ENCODE peak calls at places on chromosomes 7 and 10, in six cellular contexts. M is neuronal stem cell, O is mesenchymal stem cell, Y is mesendoderm, B is H9, L is H1. K is an unnamed sample.

GRCh38 chr7:102891693-102892261 is 21.0 kb upstream of the LRRC17 start:
- DNase-seq in M (no peak), O (peak; percentile 79), Y (no peak), B (no peak), L (no peak), K (peak; percentile 89)

GRCh38 chr7:10239643-10240345 is 733.9 kb upstream of the PHF14 start:
- DNase-seq in M (no peak), O (peak; percentile 12), Y (no peak), B (no peak), L (no peak), K (no peak)

GRCh38 chr10:132785433-132786278 is at the start of gene NKX6-2:
- DNase-seq in M (peak; percentile 21), O (peak; percentile 13), Y (no peak), B (no peak), L (no peak), K (no peak)

GRCh38 chr7:113810108-113810748 is 108.6 kb downstream of the PPP1R3A start:
- DNase-seq in M (no peak), O (no peak), Y (no peak), B (no peak), L (no peak), K (no peak)

GRCh38 chr7:111090834-111091233 is at the start of gene LRRN3:
- DNase-seq in M (no peak), O (peak; percentile 9), Y (no peak), B (peak; percentile 24), L (no peak), K (peak; percentile 61)

GRCh38 chr10:61898435-61898778 is 3.1 kb upstream of the ARID5B start:
- DNase-seq in M (no peak), O (no peak), Y (no peak), B (no peak), L (no peak), K (no peak)

GRCh38 chr10:34522542-34522941 is 292.6 kb downstream of the PARD3 start:
- DNase-seq in M (no peak), O (peak; percentile 30), Y (peak; percentile 50), B (no peak), L (no peak), K (peak; percentile 35)

GRCh38 chr7:132576723-132577089 is 436 bp upstream of the PLXNA4 start:
- DNase-seq in M (no peak), O (no peak), Y (no peak), B (no peak), L (no peak), K (no peak)

GRCh38 chr7:87038993-87039716 is 20.3 kb downstream of the ELAPOR2 start:
- DNase-seq in M (no peak), O (peak; percentile 33), Y (no peak), B (no peak), L (no peak), K (no peak)

GRCh38 chr7:157471259-157472125 is 134.7 kb downstream of the DNAJB6 start:
- DNase-seq in M (no peak), O (no peak), Y (no peak), B (peak; percentile 19), L (no peak), K (no peak)

GRCh38 chr7:12623885-12624498 is 53.5 kb downstream of the SCIN start:
- DNase-seq in M (no peak), O (peak; percentile 37), Y (peak; percentile 21), B (no peak), L (no peak), K (peak; percentile 31)

GRCh38 chr7:134789967-134790685 is 10.7 kb downstream of the CALD1 start:
- DNase-seq in M (no peak), O (peak; percentile 96), Y (peak; percentile 54), B (no peak), L (no peak), K (peak; percentile 76)

GRCh38 chr7:12785473-12785872 is 98.0 kb downstream of the ARL4A start:
- DNase-seq in M (no peak), O (no peak), Y (no peak), B (no peak), L (no peak), K (no peak)

GRCh38 chr7:105654095-105654686 is 72.9 kb upstream of the EFCAB10 start:
- DNase-seq in M (no peak), O (no peak), Y (peak; percentile 55), B (no peak), L (no peak), K (no peak)

GRCh38 chr7:44846816-44847508 is 925 bp downstream of the H2AZ2 start:
- DNase-seq in M (no peak), O (no peak), Y (no peak), B (no peak), L (no peak), K (no peak)

GRCh38 chr7:44845476-44845875 is 2.4 kb downstream of the H2AZ2 start:
- DNase-seq in M (no peak), O (no peak), Y (no peak), B (no peak), L (no peak), K (no peak)

GRCh38 chr7:44849277-44850210 is 1.7 kb upstream of the H2AZ2 start:
- DNase-seq in M (no peak), O (no peak), Y (no peak), B (no peak), L (no peak), K (peak; percentile 66)

GRCh38 chr7:44847920-44848634 is at the start of gene H2AZ2:
- DNase-seq in M (peak; percentile 100), O (peak; percentile 100), Y (peak; percentile 100), B (peak; percentile 100), L (peak; percentile 99), K (peak; percentile 100)

DNA sequence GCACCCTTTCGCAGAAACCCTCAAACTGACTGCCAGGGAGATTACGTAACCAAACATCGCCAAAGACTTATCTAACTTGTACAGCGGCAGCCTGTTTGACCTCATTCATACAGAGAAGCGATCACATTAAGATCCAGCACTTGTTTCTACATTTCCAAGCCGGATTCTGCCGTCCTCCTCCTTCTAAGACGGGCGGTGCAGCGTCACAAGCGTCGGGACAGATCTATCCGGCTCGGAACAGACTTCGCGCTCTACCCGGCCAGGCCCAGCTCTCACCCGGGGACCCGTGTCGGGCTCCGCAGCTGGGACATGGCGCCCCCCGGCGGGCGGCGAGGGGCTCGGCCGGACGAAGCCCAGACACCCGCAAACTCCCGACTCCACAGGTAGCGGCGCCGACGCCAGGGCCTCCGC is 373 bp downstream of the H2AZ2 start:
- DNase-seq in M (no peak), O (peak; percentile 91), Y (peak; percentile 92), B (no peak), L (peak; percentile 33), K (peak; percentile 82)
- H3K4me1 ChIP-seq in M (peaks cover 2% of the 10 kb centered on the region), O (peaks cover 5% of the 10 kb centered on the region), Y (no peaks in the 10 kb centered on the region), B (no peaks in the 10 kb centered on the region), L (no peaks in the 10 kb centered on the region), K (peaks cover 2% of the 10 kb centered on the region)

DNA sequence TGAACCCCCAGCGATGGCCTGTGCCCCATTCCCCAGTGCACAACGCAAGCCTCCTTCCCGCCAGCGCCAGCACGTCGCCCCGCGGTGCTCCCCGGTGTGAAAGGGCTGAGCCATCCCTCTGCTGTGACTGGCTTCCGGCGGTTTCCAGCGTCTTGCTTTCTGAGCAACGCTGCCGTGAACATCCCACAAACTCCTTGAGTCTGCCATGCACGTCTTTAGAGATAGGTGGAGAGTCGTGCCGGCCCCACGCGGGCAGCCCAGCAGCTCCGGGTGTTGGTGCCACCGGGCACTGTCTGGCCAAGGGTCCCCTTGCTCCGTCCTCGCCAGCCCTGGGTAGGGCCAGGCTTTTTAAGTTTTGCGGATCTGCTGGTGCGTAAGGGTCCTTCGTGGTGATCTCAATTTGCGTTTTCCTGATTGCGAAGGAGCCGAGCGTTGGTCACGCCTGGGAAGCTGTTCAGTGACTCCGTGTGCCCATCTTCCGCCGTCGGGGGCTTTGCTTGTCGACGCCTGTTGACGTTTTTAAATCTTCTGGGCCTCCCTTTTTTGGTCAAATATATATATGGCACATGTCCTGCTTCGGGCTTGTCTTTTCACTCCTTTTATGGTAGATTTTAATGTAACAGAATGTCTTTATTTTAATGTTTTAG is 70.6 kb downstream of the FOXL3 start:
- DNase-seq in M (no peak), O (no peak), Y (no peak), B (no peak), L (no peak), K (no peak)
- H2BK15ac ChIP-seq in M (peak overlapping the region; percentile 95), O (no peak overlapping the region), Y (no peak overlapping the region), B (no peak overlapping the region), L (peak overlapping the region; percentile 61), K (no peak overlapping the region)

GRCh38 chr10:100743626-100744135 is 1.7 kb upstream of the PAX2 start:
- DNase-seq in M (no peak), O (peak; percentile 45), Y (peak; percentile 83), B (peak; percentile 71), L (no peak), K (peak; percentile 55)

GRCh38 chr10:100742936-100743335 is 2.4 kb upstream of the PAX2 start:
- DNase-seq in M (no peak), O (no peak), Y (no peak), B (no peak), L (no peak), K (no peak)

GRCh38 chr10:100744980-100745881 is at the start of gene PAX2:
- DNase-seq in M (no peak), O (no peak), Y (peak; percentile 96), B (peak; percentile 93), L (peak; percentile 80), K (no peak)

GRCh38 chr10:100745882-100746412 is 565 bp downstream of the PAX2 start:
- DNase-seq in M (no peak), O (no peak), Y (peak; percentile 66), B (no peak), L (no peak), K (no peak)

DNA sequence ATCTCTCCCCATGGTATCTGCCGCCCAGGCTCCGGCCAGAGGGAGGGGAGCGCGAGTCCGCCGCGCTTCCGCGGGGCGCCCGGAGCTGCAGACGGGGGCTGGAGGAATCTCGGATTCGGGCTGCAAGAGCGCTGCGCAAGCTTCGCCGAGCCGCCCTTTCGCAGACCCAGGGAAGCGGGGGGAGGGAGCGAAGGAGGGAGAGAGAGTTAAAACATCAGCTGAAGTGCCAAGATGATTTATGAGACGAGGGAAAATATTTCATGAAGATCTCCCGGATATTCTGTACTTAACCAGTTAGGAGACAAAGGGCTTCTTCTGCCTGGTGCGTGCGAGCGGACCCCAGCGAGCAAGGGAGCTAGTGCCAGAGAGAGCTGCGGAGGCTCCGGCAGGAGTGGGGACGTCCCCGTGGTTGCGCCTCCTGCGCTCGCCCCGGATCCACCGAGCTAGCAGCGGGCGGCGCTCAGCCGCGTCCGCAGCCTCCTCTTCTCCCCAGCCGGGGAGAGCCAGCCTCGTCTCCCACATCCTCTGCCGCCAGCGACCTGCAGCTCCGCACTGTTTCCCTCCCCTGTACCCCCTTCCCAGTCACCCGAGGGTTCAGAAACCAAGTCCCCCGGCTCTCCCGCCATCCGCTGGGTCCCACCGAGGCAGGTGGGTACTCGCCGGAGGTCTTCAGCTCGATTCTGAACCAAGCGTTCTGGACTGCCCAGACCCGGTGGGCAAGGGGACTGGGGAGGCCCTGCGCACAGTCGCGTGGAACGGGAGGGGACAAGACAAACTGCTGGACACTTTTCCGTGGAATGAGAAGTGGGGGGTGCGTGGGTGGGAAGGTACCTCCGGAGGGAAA is 1.0 kb upstream of the PAX2 start:
- DNase-seq in M (no peak), O (no peak), Y (peak; percentile 69), B (no peak), L (no peak), K (no peak)
- H3K4me1 ChIP-seq in M (peaks cover 9% of the 10 kb centered on the region), O (peaks cover 55% of the 10 kb centered on the region), Y (peaks cover 5% of the 10 kb centered on the region), B (no peaks in the 10 kb centered on the region), L (no peaks in the 10 kb centered on the region), K (no peaks in the 10 kb centered on the region)

DNA sequence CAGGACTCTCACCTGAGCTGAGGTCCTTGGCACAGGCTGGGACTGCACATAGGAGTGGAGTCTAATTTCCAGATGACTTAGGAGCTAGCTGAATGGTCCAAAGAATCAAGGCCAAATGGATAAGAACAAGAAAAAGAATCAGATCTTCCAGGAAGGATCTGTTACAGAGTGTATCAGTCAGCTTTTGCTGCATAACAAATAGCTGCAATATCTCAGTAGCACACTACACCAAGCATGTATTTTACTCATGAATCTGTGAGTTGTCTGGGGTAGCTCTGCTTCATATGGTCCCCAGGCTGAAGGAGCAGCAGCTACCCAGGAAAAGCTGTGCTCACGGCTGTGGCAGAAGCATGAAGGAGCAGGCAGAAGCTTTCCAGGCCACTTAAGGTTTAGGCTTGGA is 60.6 kb upstream of the LOXL4 start:
- DNase-seq in M (no peak), O (no peak), Y (no peak), B (no peak), L (no peak), K (no peak)
- H2BK15ac ChIP-seq in M (no peak overlapping the region), O (no peak overlapping the region), Y (no peak overlapping the region), B (no peak overlapping the region), L (no peak overlapping the region), K (no peak overlapping the region)

K was measured in IMR-90.